ENCODE peak calls at places on chromosomes 2 and 18, in four cellular contexts. E, V, W and X are unnamed samples.

GRCh38 chr2:23550553-23550952 is 165.6 kb downstream of the KLHL29 start:
- DNase-seq in E (no peak), V (peak; percentile 92), W (no peak), X (no peak)

GRCh38 chr2:239548965-239549595 is 148.3 kb upstream of the HDAC4 start:
- DNase-seq in E (no peak), V (no peak), W (no peak), X (no peak)

GRCh38 chr2:1262609-1263008 is 150.7 kb upstream of the TPO start:
- DNase-seq in E (no peak), V (no peak), W (no peak), X (no peak)

GRCh38 chr2:157764386-157764785 is 111.7 kb downstream of the ACVR1 start:
- DNase-seq in E (no peak), V (no peak), W (no peak), X (no peak)

GRCh38 chr2:229852565-229852964 is 69.2 kb downstream of the TRIP12 start:
- DNase-seq in E (no peak), V (no peak), W (peak; percentile 26), X (peak; percentile 39)

GRCh38 chr2:10989782-10990181 is 78.0 kb downstream of the KCNF1 start:
- DNase-seq in E (no peak), V (no peak), W (no peak), X (no peak)

GRCh38 chr2:166417669-166418068 is 41.9 kb upstream of the SCN9A start:
- DNase-seq in E (no peak), V (peak; percentile 68), W (peak; percentile 72), X (peak; percentile 54)

GRCh38 chr2:4139711-4140110 is 436.3 kb downstream of the DCDC2C start:
- DNase-seq in E (no peak), V (no peak), W (no peak), X (no peak)

GRCh38 chr2:196176142-196176738 is 4.9 kb upstream of the STK17B start:
- DNase-seq in E (no peak), V (no peak), W (no peak), X (no peak)

GRCh38 chr18:58671941-58672565 is 788 bp downstream of the MALT1 start:
- DNase-seq in E (peak; percentile 28), V (peak; percentile 16), W (peak; percentile 45), X (peak; percentile 40)